ENCODE peak calls at places on chromosomes 5 and 9, in five cellular contexts. M, U, C, B and D are unnamed samples.

GRCh38 chr5:126280820-126281219 is 142.4 kb upstream of the GRAMD2B start:
- DNase-seq in B (no peak), C (no peak), U (no peak), M (no peak), D (no peak)

GRCh38 chr5:5290674-5291334 is 131.7 kb upstream of the ICE1 start:
- DNase-seq in B (no peak), U (no peak), M (no peak), C (no peak), D (no peak)

GRCh38 chr5:157222506-157223230 is 42.0 kb downstream of the ITK start:
- DNase-seq in C (no peak), M (no peak), B (peak; percentile 35), U (no peak), D (no peak)

GRCh38 chr5:126852104-126852531 is 75.2 kb downstream of the LMNB1 start:
- DNase-seq in U (no peak), C (no peak), B (peak; percentile 17), M (no peak), D (peak; percentile 78)

GRCh38 chr5:74452851-74453250 is 187.7 kb downstream of the ENC1 start:
- DNase-seq in U (no peak), M (no peak), B (no peak), C (no peak), D (no peak)

GRCh38 chr5:14399054-14399657 is 182.4 kb upstream of the OTULINL start:
- DNase-seq in U (no peak), C (no peak), B (peak; percentile 74), M (no peak), D (no peak)

GRCh38 chr5:110386782-110387181 is 339.7 kb downstream of the TMEM232 start:
- DNase-seq in B (peak; percentile 4), C (no peak), U (no peak), M (no peak), D (no peak)

GRCh38 chr9:113636165-113636564 is 172.6 kb downstream of the RGS3 start:
- DNase-seq in U (peak; percentile 52), M (no peak), C (no peak), B (peak; percentile 91), D (peak; percentile 58)

GRCh38 chr5:115857621-115858349 is 16.1 kb downstream of the AP3S1 start:
- DNase-seq in U (no peak), M (no peak), C (no peak), B (peak; percentile 35), D (no peak)

GRCh38 chr9:90958328-90958727 is 156.7 kb downstream of the SYK start:
- DNase-seq in U (no peak), B (no peak), M (no peak), C (no peak), D (no peak)

GRCh38 chr5:134026521-134027202 is 21.9 kb upstream of the VDAC1 start:
- DNase-seq in M (peak; percentile 82), C (peak; percentile 75), U (peak; percentile 70), B (peak; percentile 63), D (no peak)

GRCh38 chr9:93028448-93029006 is 30.0 kb upstream of the SUSD3 start:
- DNase-seq in C (peak; percentile 16), M (no peak), B (no peak), U (no peak), D (no peak)

GRCh38 chr9:115289757-115290208 is 171.8 kb upstream of the TNC start:
- DNase-seq in U (no peak), M (no peak), C (no peak), B (peak; percentile 83), D (no peak)

GRCh38 chr9:113131689-113132151 is 19.1 kb upstream of the SLC31A2 start:
- DNase-seq in U (no peak), B (peak; percentile 37), M (peak; percentile 37), C (no peak), D (no peak)

GRCh38 chr5:131677115-131677514 is 42.1 kb upstream of the RAPGEF6 start:
- DNase-seq in U (no peak), B (no peak), M (no peak), C (no peak), D (no peak)

GRCh38 chr5:1437452-1437851 is 7.8 kb downstream of the SLC6A3 start:
- DNase-seq in U (no peak), C (peak; percentile 23), B (peak; percentile 26), M (peak; percentile 27), D (no peak)

GRCh38 chr9:112028242-112029221 is 131.9 kb downstream of the UGCG start:
- DNase-seq in B (no peak), C (no peak), M (no peak), U (no peak), D (no peak)

GRCh38 chr9:107693620-107694326 is 204.2 kb upstream of the KLF4 start:
- DNase-seq in U (no peak), B (peak; percentile 64), M (no peak), C (no peak), D (no peak)

GRCh38 chr9:91495450-91495849 is 71.8 kb upstream of the NFIL3 start:
- DNase-seq in M (no peak), B (peak; percentile 98), U (no peak), C (no peak), D (no peak)

GRCh38 chr9:121207371-121207940 is 5.8 kb upstream of the RAB14 start:
- DNase-seq in B (no peak), U (no peak), C (no peak), M (no peak), D (no peak)
- H3K4me3 ChIP-seq in B (no peak overlapping the region), U (no peak overlapping the region), C (no peak overlapping the region), M (no peak overlapping the region), D (no peak overlapping the region)

DNA sequence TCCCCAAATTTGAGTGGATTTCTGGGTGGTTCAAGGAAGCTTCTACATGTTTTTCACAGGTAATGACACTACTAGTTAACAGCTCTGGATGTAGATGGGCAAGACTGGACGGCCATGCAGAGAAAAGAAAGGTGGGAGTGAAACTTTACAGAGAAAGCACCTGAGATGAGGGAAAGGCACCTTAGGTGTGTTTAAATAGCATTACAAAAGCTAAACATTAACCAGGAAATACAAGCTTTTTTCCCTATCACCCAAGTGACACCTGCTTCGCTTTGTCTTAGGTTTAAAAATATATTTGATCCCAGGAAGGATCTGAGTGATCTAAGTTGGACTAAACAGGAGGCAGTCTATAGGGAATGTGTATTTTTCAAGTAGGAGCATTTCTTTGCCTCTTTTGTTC is 8.3 kb downstream of the C9orf152 start:
- DNase-seq in C (no peak), U (no peak), M (no peak), B (no peak), D (no peak)
- H3K4me1 ChIP-seq in C (peaks cover 45% of the 10 kb centered on the region), U (no peaks in the 10 kb centered on the region), M (peaks cover 19% of the 10 kb centered on the region), B (no peaks in the 10 kb centered on the region), D (no peaks in the 10 kb centered on the region)

DNA sequence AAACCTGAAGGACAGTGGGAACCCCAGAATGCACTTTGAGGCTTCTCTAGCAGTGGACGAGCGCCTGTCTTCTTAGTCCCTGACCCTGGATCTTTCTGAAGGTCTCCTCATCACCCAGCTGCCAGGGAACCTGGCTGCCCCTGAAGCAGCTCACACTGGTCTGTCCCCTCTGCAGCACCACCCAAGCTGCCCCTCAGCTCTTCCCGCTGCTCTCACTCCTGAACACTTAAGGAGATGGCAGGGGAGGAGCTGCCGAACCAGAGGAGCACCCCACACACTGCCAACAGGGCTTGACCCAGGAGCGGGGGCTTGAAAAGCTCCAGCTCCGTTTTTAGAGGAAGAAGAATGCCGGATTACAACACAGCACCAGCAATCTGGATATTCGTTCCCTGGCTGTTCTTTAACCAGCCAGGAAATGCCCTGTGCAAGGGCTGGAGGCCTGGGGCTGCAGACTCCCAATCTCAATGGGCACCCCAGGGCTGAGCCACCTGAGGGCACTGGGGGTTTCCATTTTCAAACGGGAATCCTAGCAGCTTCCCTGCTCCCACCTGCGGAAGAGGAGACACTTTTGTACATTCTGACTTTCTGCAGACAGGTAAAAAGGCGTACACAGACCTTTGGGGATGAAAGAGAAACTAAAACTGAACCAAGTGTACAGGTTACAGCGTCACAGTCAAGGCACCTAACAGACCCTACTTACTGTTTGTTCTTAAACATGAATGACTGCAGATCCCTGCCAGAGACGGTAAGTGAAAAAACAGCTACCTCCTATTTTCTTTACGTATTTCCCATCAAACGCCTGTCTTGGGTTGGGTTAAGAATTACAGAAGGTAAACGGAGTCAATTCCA is 36.3 kb downstream of the GOLM1 start:
- DNase-seq in C (no peak), B (no peak), U (no peak), M (no peak), D (no peak)
- TF ChIP-seq POLR2A in C (no peak), B (no peak), U (no peak), M (no peak), D (no peak)

DNA sequence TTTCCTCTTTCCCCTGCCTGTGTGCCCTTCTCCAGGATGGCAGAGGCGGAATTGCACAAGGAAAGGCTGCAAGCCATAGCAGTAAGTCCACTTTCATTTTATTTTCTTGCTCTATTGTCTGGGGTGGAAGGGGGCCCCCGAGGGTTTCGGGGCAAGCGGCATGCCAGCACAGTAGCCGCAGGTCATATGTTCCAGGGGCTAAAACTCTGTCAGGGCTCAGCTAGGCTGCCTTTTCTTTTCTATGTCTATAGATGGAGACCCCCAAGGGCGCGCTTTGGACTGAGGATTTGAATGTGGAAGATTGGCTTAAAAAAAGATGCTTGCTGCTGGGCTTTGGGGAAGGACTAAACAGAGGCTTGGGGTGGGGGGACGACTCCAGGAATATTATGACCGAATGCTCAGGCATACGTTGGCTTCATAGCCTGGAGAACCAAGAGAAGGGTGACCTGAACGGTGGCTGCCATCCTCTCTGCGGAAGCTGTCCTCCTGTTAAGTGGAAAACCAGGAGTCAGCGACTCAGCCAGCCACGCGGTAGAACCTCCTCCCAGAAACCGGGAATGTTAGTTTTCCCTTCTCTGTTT is 545 bp downstream of the PALM2AKAP2 start:
- DNase-seq in B (no peak), U (no peak), M (no peak), C (no peak), D (no peak)
- H3K4me3 ChIP-seq in B (peak overlapping the region; percentile 90), U (no peak overlapping the region), M (peak overlapping the region; percentile 49), C (peak overlapping the region; percentile 56), D (peak overlapping the region; percentile 50)

GRCh38 chr9:118596374-118597015 is 772.7 kb downstream of the BRINP1 start:
- DNase-seq in M (no peak), U (no peak), B (no peak), C (no peak), D (no peak)

GRCh38 chr9:118595719-118596305 is 773.4 kb downstream of the BRINP1 start:
- DNase-seq in U (no peak), B (no peak), M (no peak), C (peak; percentile 7), D (peak; percentile 66)

DNA sequence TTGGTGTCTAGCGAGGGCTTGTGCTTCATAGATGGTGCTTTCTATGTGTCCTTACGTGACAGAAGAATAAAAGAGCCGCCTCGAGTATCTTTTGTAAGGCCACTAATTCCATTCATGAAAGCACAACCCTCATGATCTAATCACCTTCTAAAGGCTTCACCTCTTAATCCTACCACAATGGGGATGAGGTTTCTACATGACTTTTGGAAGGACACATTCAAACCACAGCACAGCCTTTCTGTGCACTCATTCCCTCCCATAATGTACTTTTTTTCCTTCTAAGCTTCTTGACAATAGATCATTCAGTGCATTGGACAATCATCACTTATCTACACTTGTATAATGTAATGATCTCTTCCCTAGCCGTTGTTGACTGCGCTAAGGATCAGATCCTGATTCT is 774.8 kb downstream of the BRINP1 start:
- DNase-seq in C (no peak), M (no peak), U (no peak), B (no peak), D (no peak)
- H3K4me1 ChIP-seq in C (no peaks in the 10 kb centered on the region), M (no peaks in the 10 kb centered on the region), U (no peaks in the 10 kb centered on the region), B (no peaks in the 10 kb centered on the region), D (no peaks in the 10 kb centered on the region)